ENCODE peak calls at places on chromosomes 16 and 17, in nine cellular contexts. U is cardiac fibroblast, Y is GM10248, T is AG09319, O is hepatocyte, S is endodermal cell, B is fibroblast of pulmonary artery, Q is neural crest cell, P is lower leg skin. G is an unnamed sample.

GRCh38 chr17:20223808-20224328 is 214.7 kb downstream of the SPECC1 start:
- DNase-seq in U (no peak), T (no peak), Q (no peak), O (no peak), B (no peak), S (no peak), Y (no peak), P (no peak), G (no peak)

GRCh38 chr16:71540-72341 is 690 bp downstream of the RHBDF1 start:
- DNase-seq in P (peak), S (peak), T (no peak), Y (no peak), O (peak), Q (peak), B (peak), U (peak), G (no peak)

GRCh38 chr17:74186498-74186897 is 17.0 kb upstream of the RPL38 start:
- DNase-seq in T (no peak), U (no peak), O (no peak), B (no peak), P (no peak), Q (no peak), Y (no peak), S (no peak), G (no peak)

GRCh38 chr17:39617446-39618251 is 9.1 kb upstream of the PPP1R1B start:
- DNase-seq in B (peak), T (peak), U (peak), P (peak), S (peak), O (peak), Q (no peak), Y (no peak), G (peak)

GRCh38 chr16:56300901-56301351 is 109.6 kb downstream of the GNAO1 start:
- DNase-seq in Y (no peak), P (no peak), B (no peak), S (no peak), Q (no peak), U (peak), O (no peak), T (no peak), G (no peak)

GRCh38 chr17:28279411-28279810 is 39.6 kb upstream of the TMEM97 start:
- DNase-seq in T (no peak), S (no peak), Q (no peak), U (peak), P (no peak), B (peak), O (no peak), Y (no peak), G (no peak)

GRCh38 chr17:18056214-18056613 is 17.0 kb downstream of the GID4 start:
- DNase-seq in S (no peak), P (no peak), T (no peak), Y (no peak), U (no peak), B (no peak), Q (no peak), O (no peak), G (no peak)

GRCh38 chr17:79749958-79750357 is 19.2 kb downstream of the ENPP7 start:
- DNase-seq in U (no peak), S (no peak), O (no peak), Y (no peak), B (no peak), P (no peak), Q (no peak), T (no peak), G (no peak)

GRCh38 chr16:29147710-29148425 is 163.0 kb downstream of the LAT start:
- DNase-seq in P (no peak), U (no peak), S (no peak), T (no peak), Q (no peak), B (no peak), O (no peak), Y (no peak), G (peak)

GRCh38 chr16:12617401-12617819 is 186.3 kb downstream of the CPPED1 start:
- DNase-seq in Q (no peak), Y (no peak), T (no peak), P (no peak), O (no peak), S (no peak), U (no peak), B (no peak), G (peak)

GRCh38 chr16:66335704-66336329 is 30.7 kb upstream of the CDH5 start:
- DNase-seq in T (peak), Q (no peak), S (no peak), U (peak), Y (no peak), P (no peak), O (peak), B (peak), G (no peak)

GRCh38 chr17:40461774-40462342 is 18.6 kb downstream of the IGFBP4 start:
- DNase-seq in U (peak), Y (no peak), B (no peak), O (peak), S (no peak), P (no peak), Q (no peak), T (no peak), G (no peak)

GRCh38 chr17:47983492-47984223 is 12.7 kb downstream of the CDK5RAP3 start:
- DNase-seq in Q (no peak), S (no peak), Y (no peak), P (no peak), B (no peak), U (no peak), T (no peak), O (no peak), G (no peak)

GRCh38 chr16:87834015-87834667 is 35.2 kb downstream of the SLC7A5 start:
- DNase-seq in S (no peak), B (no peak), T (no peak), P (no peak), O (no peak), U (no peak), Y (no peak), Q (no peak), G (no peak)

GRCh38 chr17:79974786-79975497 is 60.7 kb downstream of the TBC1D16 start:
- DNase-seq in P (no peak), O (no peak), S (peak), Y (no peak), Q (no peak), B (no peak), T (no peak), U (no peak), G (no peak)

GRCh38 chr17:11944587-11944986 is 52.7 kb downstream of the ZNF18 start:
- DNase-seq in Y (no peak), T (no peak), O (no peak), B (peak), S (no peak), U (no peak), Q (no peak), P (no peak), G (no peak)

GRCh38 chr17:1047177-1047885 is 50.4 kb downstream of the TIMM22 start:
- DNase-seq in Q (no peak), U (no peak), T (no peak), S (peak), O (peak), P (no peak), B (peak), Y (no peak), G (no peak)

GRCh38 chr16:49463529-49463928 is 89.9 kb downstream of the C16orf78 start:
- DNase-seq in T (no peak), O (no peak), Q (no peak), Y (peak), P (no peak), S (peak), B (no peak), U (no peak), G (peak)

GRCh38 chr16:49462356-49462988 is 88.9 kb downstream of the C16orf78 start:
- DNase-seq in U (no peak), S (peak), B (no peak), O (no peak), Y (no peak), T (no peak), P (no peak), Q (no peak), G (no peak)

GRCh38 chr16:49464093-49464492 is 90.5 kb downstream of the C16orf78 start:
- DNase-seq in B (no peak), S (peak), P (no peak), Q (no peak), Y (no peak), T (no peak), O (no peak), U (no peak), G (no peak)

GRCh38 chr16:49461517-49461951 is 87.9 kb downstream of the C16orf78 start:
- DNase-seq in Q (no peak), T (no peak), O (no peak), S (peak), B (no peak), P (no peak), U (no peak), Y (no peak), G (no peak)

DNA sequence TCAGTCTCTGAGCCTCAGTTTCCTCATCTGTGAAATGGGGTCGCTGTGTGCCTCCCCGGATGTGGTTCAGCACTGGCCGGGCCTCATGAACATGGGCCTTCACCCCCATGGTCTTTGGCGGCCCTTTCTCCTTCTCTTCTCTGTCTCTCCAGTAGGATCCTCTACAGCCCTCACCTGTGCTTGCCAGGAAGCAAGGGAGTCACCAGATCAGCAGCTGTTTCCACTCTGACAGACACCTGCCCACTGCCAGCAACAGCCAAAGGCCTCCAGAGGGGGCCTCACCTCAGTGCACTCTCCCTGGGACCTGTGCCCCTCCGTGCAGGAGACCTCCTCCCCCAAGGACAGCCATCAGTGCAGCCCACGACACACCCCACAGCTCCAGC is 89.4 kb downstream of the C16orf78 start:
- DNase-seq in U (no peak), T (no peak), Q (no peak), P (no peak), O (no peak), B (no peak), Y (no peak), S (peak), G (peak)
- TF ChIP-seq CTCF in U (no peak), T (no peak), Q (no peak), P (no peak), O (no peak), B (no peak), Y (no peak), S (no peak), G (no peak)

GRCh38 chr16:10945065-10945787 is 862 bp downstream of the CLEC16A start:
- DNase-seq in U (no peak), O (no peak), Y (no peak), Q (no peak), S (no peak), T (no peak), P (no peak), B (no peak), G (no peak)

GRCh38 chr16:10944249-10945064 is at the start of gene CLEC16A:
- DNase-seq in P (peak), U (peak), O (peak), T (peak), B (peak), Y (peak), S (peak), Q (peak), G (peak)

GRCh38 chr16:10941127-10941933 is 938 bp downstream of the DEXI start:
- DNase-seq in O (no peak), Y (no peak), S (peak), P (no peak), Q (no peak), B (no peak), U (no peak), T (no peak), G (no peak)

GRCh38 chr16:10940501-10941079 is 1.7 kb downstream of the DEXI start:
- DNase-seq in O (no peak), Y (no peak), B (no peak), T (no peak), P (no peak), S (no peak), Q (no peak), U (no peak), G (peak)

GRCh38 chr16:10942352-10943297 is at the start of gene DEXI:
- DNase-seq in U (peak), P (peak), T (peak), B (peak), Y (peak), O (peak), Q (peak), S (peak), G (peak)
- TF ChIP-seq CTCF in U (no peak), P (no peak), T (no peak), B (no peak), Y (peak), O (no peak), Q (no peak), S (peak), G (no peak)

DNA sequence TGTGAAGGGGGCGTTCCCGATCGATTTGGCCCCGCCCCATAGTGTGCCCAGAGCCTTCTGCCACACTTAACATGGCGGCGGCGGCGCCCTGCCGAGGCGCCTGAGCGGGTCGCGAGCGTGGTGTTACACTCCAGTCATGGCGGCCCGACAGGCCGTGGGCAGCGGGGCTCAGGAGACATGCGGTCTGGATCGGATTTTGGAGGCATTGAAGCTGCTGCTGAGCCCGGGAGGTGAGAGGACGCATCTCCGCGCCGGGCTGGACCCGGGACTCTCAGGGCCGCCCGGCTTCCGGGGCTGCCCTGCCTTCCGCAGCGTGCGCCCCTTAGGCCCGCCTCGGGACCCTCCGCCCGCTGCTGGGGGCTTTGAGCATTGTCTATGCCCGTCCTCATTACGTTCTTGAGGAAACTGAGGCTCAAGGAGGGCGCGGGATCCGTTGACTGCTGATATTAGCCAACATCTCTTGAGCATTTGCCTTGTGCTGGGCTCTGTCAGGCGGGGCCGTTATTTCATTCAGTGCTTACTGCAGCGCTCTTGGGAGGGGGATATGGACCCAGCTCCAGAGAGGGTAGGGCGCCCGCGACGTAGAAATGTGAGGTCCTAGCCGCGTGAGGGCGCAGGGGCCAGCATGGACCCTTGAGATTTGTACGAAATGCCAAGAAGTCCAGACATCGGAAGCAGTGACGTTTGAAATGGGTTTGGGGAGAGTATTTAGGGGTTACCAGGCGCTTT is at the start of gene TANGO6:
- DNase-seq in Y (peak), B (peak), P (peak), T (peak), Q (peak), U (peak), O (peak), S (peak), G (peak)
- TF ChIP-seq CTCF in Y (peak), B (peak), P (no peak), T (peak), Q (peak), U (peak), O (peak), S (peak), G (peak)

GRCh38 chr17:58215685-58216084 is 3.4 kb downstream of the MKS1 start:
- DNase-seq in O (no peak), Q (no peak), S (peak), T (no peak), B (no peak), Y (no peak), U (no peak), P (no peak), G (no peak)

GRCh38 chr17:58208344-58208743 is 10.7 kb downstream of the MKS1 start:
- DNase-seq in T (no peak), B (no peak), U (no peak), S (no peak), Q (no peak), O (no peak), P (no peak), Y (no peak), G (no peak)

GRCh38 chr17:58207451-58207850 is 11.6 kb downstream of the MKS1 start:
- DNase-seq in S (no peak), U (no peak), T (no peak), P (no peak), Y (no peak), Q (no peak), O (no peak), B (no peak), G (no peak)

GRCh38 chr17:58205936-58206335 is 13.1 kb downstream of the MKS1 start:
- DNase-seq in Y (no peak), T (no peak), Q (no peak), B (no peak), P (no peak), S (no peak), O (no peak), U (no peak), G (no peak)

GRCh38 chr17:58210922-58211321 is 8.1 kb downstream of the MKS1 start:
- DNase-seq in T (no peak), O (no peak), S (peak), B (no peak), U (no peak), P (no peak), Y (no peak), Q (no peak), G (no peak)
- TF ChIP-seq CTCF in T (no peak), O (no peak), S (peak), B (peak), U (peak), P (no peak), Y (peak), Q (no peak), G (no peak)

GRCh38 chr17:31381165-31381668 is 10.3 kb upstream of the RAB11FIP4 start:
- DNase-seq in Y (no peak), S (no peak), B (no peak), O (no peak), U (no peak), P (no peak), Q (no peak), T (no peak), G (no peak)

GRCh38 chr17:31374083-31374447 is 17.4 kb upstream of the RAB11FIP4 start:
- DNase-seq in U (no peak), P (no peak), B (no peak), O (no peak), Q (no peak), Y (no peak), T (no peak), S (no peak), G (no peak)

GRCh38 chr17:31379796-31380195 is 11.7 kb upstream of the RAB11FIP4 start:
- DNase-seq in U (no peak), P (no peak), Q (no peak), T (no peak), S (no peak), O (no peak), B (no peak), Y (no peak), G (no peak)

GRCh38 chr17:31374503-31374902 is 17.0 kb upstream of the RAB11FIP4 start:
- DNase-seq in B (no peak), O (no peak), Q (no peak), Y (no peak), S (no peak), P (no peak), T (no peak), U (no peak), G (no peak)

DNA sequence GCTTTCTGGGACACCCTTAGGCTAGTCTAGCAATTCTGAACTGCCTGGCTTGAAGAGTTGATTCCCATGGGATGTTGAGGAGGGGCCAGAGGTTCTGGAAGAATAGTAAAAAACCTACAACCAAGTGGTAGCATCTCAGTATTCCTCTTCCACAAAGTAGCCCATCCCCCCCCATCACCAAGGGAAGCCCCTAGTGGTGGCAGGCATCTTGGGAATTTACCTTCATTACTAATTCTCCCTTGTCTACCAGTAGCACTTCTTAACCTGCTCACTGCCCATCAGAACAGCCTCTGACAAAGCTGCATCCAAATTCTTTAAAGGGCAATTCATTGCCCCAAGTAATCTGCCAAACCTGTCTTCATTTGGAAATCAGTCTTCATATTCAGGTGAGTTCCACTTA is 12.8 kb upstream of the RAB11FIP4 start:
- DNase-seq in S (peak), Y (no peak), Q (no peak), T (no peak), B (no peak), O (no peak), P (no peak), U (no peak), G (no peak)
- TF ChIP-seq CTCF in S (peak), Y (no peak), Q (peak), T (no peak), B (no peak), O (no peak), P (no peak), U (no peak), G (no peak)

GRCh38 chr17:34755371-34755770 is 176.0 kb downstream of the TMEM132E start:
- DNase-seq in Y (no peak), Q (no peak), S (peak), P (no peak), T (no peak), O (no peak), U (no peak), B (no peak), G (no peak)

DNA sequence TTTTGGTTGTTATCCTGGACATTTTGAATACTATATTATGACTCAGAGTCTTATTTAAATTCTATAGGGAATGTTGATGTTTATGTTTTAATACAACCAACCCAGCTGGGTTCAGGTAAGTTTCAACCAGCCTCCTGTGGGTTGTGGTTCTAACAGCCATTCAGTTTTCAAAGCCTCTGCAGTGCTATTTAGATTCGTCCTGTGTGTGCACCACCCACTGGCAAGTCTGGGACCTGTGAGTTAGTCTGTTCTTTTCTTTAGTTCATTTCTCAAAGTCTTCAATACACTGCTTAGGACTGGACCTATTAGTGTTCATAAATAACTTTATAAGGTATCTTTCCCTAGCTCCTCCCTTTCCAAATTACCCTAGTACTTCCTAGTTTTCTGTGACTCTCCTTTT is 170.6 kb downstream of the TMEM132E start:
- DNase-seq in B (no peak), S (no peak), T (no peak), P (no peak), U (no peak), Y (no peak), O (no peak), Q (no peak), G (no peak)
- TF ChIP-seq CTCF in B (no peak), S (peak), T (no peak), P (no peak), U (no peak), Y (no peak), O (no peak), Q (no peak), G (no peak)

DNA sequence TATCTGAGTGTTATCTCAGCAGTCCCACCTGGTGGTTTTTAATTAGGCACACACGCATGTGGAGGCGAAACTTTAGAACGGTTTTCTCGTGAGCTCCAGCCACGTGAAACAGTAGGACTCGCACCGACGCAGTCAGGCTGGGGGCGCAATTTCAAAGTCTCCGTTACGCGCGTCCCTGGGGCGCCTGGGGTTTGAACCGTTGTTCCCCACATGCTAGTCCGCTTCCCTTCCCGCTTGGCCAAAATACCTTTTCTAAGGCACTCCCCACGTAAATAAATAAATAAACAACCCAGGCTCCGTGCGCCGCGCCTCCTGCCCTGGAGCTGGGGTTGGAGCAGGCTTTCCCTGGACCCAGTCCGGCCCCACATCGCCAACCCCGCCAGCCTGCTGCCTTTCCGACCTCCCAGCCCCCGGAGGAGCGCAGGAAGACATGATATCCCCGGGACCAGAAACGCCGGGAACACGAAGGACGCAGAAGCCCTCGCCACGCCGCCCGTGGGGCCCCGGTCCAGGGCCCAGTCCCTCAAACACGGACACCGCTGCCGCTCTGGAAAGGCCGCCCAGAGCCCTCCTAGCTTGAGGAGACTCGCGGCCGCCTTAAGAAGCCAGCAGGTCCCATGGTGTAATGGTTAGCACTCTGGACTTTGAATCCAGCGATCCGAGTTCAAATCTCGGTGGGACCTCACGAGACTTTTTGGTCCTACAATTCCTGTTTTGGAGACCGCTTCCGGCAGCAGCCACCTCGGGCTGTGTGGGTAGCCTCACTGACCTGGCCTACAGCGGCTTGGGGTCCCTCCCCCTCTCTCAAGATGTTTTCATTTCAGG is 18.2 kb downstream of the GNGT2 start:
- DNase-seq in U (peak), B (peak), Y (peak), T (peak), O (peak), P (peak), Q (peak), S (peak), G (peak)
- TF ChIP-seq CTCF in U (peak), B (peak), Y (peak), T (peak), O (peak), P (no peak), Q (peak), S (peak), G (peak)

G was measured in activated CD8-positive, alpha-beta T cell treated with anti-CD3 and anti-CD28 coated beads for 36 hours.